ENCODE peak calls at places on chromosomes 3 and 15, in five cellular contexts. H is IMR-90, B is HCT116, N is K562, L is H1. E is an unnamed sample.

GRCh38 chr15:75631935-75632334 is 6.4 kb upstream of the SNUPN start:
- DNase-seq in N (no peak), B (no peak), H (no peak), L (no peak), E (no peak)

GRCh38 chr15:68379058-68379758 is 52.8 kb downstream of the ITGA11 start:
- DNase-seq in N (no peak), B (no peak), L (no peak), H (no peak), E (no peak)

GRCh38 chr15:51621155-51621554 is 1.4 kb downstream of the DMXL2 start:
- DNase-seq in L (no peak), H (no peak), B (no peak), N (no peak), E (no peak)

GRCh38 chr3:160544837-160545236 is 20.5 kb downstream of the KPNA4 start:
- DNase-seq in H (no peak), N (no peak), L (no peak), B (no peak), E (no peak)

GRCh38 chr3:148202386-148202785 is 495.3 kb upstream of the AGTR1 start:
- DNase-seq in L (no peak), B (no peak), N (no peak), H (no peak), E (no peak)

GRCh38 chr15:91496754-91497691 is 356.5 kb upstream of the SLCO3A1 start:
- DNase-seq in B (no peak), L (no peak), N (no peak), H (no peak), E (no peak)

GRCh38 chr3:111851511-111851954 is 7.5 kb upstream of the PHLDB2 start:
- DNase-seq in B (peak), L (no peak), N (no peak), H (peak), E (peak)

GRCh38 chr3:140924097-140924873 is 17.4 kb upstream of the SLC25A36 start:
- DNase-seq in L (no peak), B (no peak), H (no peak), N (no peak), E (no peak)

GRCh38 chr15:57158997-57159668 is 217.2 kb upstream of the CGNL1 start:
- DNase-seq in H (no peak), B (no peak), N (no peak), L (no peak), E (peak)

GRCh38 chr3:169759256-169759655 is 5.6 kb downstream of the TERC start:
- DNase-seq in H (peak), L (no peak), N (no peak), B (no peak), E (peak)

GRCh38 chr3:46987485-46988401 is 8.3 kb downstream of the NBEAL2 start:
- DNase-seq in H (no peak), B (no peak), L (no peak), N (peak), E (peak)

GRCh38 chr15:48811325-48811938 is 563 bp upstream of the CEP152 start:
- DNase-seq in H (no peak), N (peak), B (no peak), L (no peak), E (no peak)

GRCh38 chr3:133563186-133563591 is 10.3 kb upstream of the CDV3 start:
- DNase-seq in H (peak), L (no peak), B (no peak), N (no peak), E (no peak)

GRCh38 chr3:99808163-99808794 is 9.4 kb upstream of the CMSS1 start:
- DNase-seq in N (peak), B (peak), L (no peak), H (peak), E (peak)

GRCh38 chr3:172258616-172259015 is 189.6 kb downstream of the GHSR start:
- DNase-seq in B (no peak), H (peak), L (no peak), N (no peak), E (no peak)

GRCh38 chr3:20352547-20353164 is 166.7 kb upstream of the SGO1 start:
- DNase-seq in H (no peak), B (no peak), L (no peak), N (no peak), E (peak)

GRCh38 chr3:70849911-70850699 is 537.7 kb upstream of the MDFIC2 start:
- DNase-seq in H (peak), B (peak), N (no peak), L (no peak), E (peak)

GRCh38 chr15:41794081-41794480 is 19.8 kb downstream of the MAPKBP1 start:
- DNase-seq in H (peak), L (no peak), N (no peak), B (no peak), E (no peak)

GRCh38 chr3:104452697-104453096 is 914.0 kb upstream of the ALCAM start:
- DNase-seq in L (no peak), B (no peak), N (no peak), H (no peak), E (no peak)

GRCh38 chr15:68601206-68602197 is 22.7 kb downstream of the CORO2B start:
- DNase-seq in L (no peak), B (no peak), H (no peak), N (no peak), E (peak)

GRCh38 chr15:52527898-52528464 is 699 bp downstream of the MYO5A start:
- DNase-seq in N (no peak), H (peak), L (no peak), B (no peak), E (peak)

GRCh38 chr3:136437006-136437405 is 186.9 kb downstream of the PCCB start:
- DNase-seq in H (no peak), N (peak), B (no peak), L (no peak), E (peak)

GRCh38 chr15:90638963-90639362 is 78.2 kb upstream of the BLM start:
- DNase-seq in N (no peak), L (no peak), H (no peak), B (no peak), E (no peak)

GRCh38 chr3:62186967-62187366 is 186.4 kb downstream of the FEZF2 start:
- DNase-seq in H (peak), L (no peak), N (peak), B (peak), E (peak)

GRCh38 chr15:57440167-57440566 is 63.9 kb downstream of the CGNL1 start:
- DNase-seq in H (no peak), B (no peak), N (no peak), L (no peak), E (no peak)

GRCh38 chr3:9681723-9682081 is 21.9 kb upstream of the CPNE9 start:
- DNase-seq in L (no peak), B (no peak), H (no peak), N (no peak), E (no peak)

GRCh38 chr3:114480442-114480841 is 186.6 kb downstream of the TIGIT start:
- DNase-seq in N (no peak), L (no peak), B (no peak), H (peak), E (no peak)

GRCh38 chr3:71401695-71402231 is 181.8 kb downstream of the FOXP1 start:
- DNase-seq in L (no peak), N (no peak), B (no peak), H (no peak), E (no peak)

GRCh38 chr3:190424478-190425439 is 24.9 kb downstream of the TMEM207 start:
- DNase-seq in H (peak), B (peak), L (peak), N (peak), E (peak)

GRCh38 chr3:49880581-49881328 is 11.0 kb upstream of the CAMKV start:
- DNase-seq in B (no peak), H (no peak), L (no peak), N (peak), E (no peak)

GRCh38 chr3:130507746-130508145 is 9.2 kb upstream of the COL6A6 start:
- DNase-seq in B (no peak), N (no peak), L (no peak), H (no peak), E (no peak)

GRCh38 chr3:177180506-177180905 is 16.8 kb downstream of the TBL1XR1 start:
- DNase-seq in L (no peak), H (no peak), B (no peak), N (no peak), E (no peak)

GRCh38 chr3:151537751-151538150 is 76.9 kb upstream of the IGSF10 start:
- DNase-seq in B (no peak), L (no peak), H (peak), N (no peak), E (no peak)

GRCh38 chr15:98649996-98650870 is 1.9 kb downstream of the IGF1R start:
- DNase-seq in N (no peak), L (no peak), B (no peak), H (peak), E (peak)
- H3K9ac ChIP-seq in N (no peak), L (peak), B (no peak), H (peak), E (peak)

GRCh38 chr15:58748787-58749531 is 548 bp downstream of the ADAM10 start:
- DNase-seq in H (no peak), B (no peak), L (no peak), N (peak), E (peak)

GRCh38 chr15:58746174-58746573 is 3.3 kb downstream of the ADAM10 start:
- DNase-seq in N (no peak), B (no peak), L (no peak), H (no peak), E (no peak)

GRCh38 chr15:58748040-58748786 is 1.3 kb downstream of the ADAM10 start:
- DNase-seq in L (no peak), B (no peak), H (no peak), N (no peak), E (peak)

GRCh38 chr15:58752716-58753115 is 3.2 kb upstream of the ADAM10 start:
- DNase-seq in H (no peak), B (no peak), L (no peak), N (no peak), E (no peak)

DNA sequence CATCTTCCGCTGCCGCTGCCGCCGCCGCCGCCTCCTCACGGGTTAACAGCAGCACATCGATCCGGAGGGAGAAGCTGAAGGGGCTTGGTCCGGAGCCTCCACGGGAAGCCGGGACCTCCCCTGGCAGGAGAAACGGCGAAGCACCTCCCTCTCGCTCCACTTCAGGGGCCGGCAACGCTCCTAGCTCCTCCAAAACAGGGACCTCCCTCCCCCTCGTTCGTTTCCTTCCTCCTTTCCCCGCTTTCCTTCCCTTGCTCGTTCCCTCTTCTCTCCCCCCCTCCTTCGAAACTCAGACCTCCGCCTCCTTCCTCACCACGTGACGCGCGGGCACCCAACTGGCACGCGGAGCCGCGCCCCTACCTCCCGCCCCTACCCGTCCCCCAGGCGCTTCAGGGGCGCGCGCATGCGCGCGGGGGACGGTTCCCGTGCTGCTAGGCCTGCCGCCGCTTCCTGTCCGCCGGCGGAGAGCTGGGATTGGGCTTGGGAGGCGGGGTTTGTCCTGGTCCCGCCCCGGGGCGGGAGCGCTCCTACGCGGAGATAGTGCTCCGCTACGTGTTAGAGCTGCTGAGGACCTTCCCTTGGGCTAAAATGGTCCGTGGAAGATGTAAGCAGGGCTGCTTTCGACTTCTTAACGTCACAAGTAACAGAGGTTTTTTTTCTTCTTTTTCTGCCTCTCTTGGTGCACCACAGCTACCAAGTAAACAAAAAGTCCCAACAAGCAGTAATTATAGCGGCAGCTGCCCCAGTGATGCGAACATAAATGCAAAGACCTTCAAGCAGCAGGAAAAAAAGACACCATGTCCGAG is at the start of gene ADAM10:
- DNase-seq in L (peak), H (peak), B (peak), N (peak), E (peak)
- TF ChIP-seq POLR2A in L (peak), H (peak), B (peak), N (peak), E (peak)

GRCh38 chr15:66502491-66502890 is 2.2 kb downstream of the RPL4 start:
- DNase-seq in L (no peak), H (no peak), N (no peak), B (no peak), E (no peak)
- H3K9ac ChIP-seq in L (peak), H (no peak), N (peak), B (peak), E (peak)

GRCh38 chr3:16471897-16472296 is 41.6 kb downstream of the RFTN1 start:
- DNase-seq in L (no peak), N (no peak), B (no peak), H (no peak), E (no peak)

GRCh38 chr3:16474304-16474703 is 39.2 kb downstream of the RFTN1 start:
- DNase-seq in N (no peak), L (no peak), H (peak), B (no peak), E (peak)

GRCh38 chr3:16470590-16470989 is 42.9 kb downstream of the RFTN1 start:
- DNase-seq in H (no peak), L (no peak), B (no peak), N (no peak), E (no peak)

GRCh38 chr3:16474920-16475319 is 38.6 kb downstream of the RFTN1 start:
- DNase-seq in H (peak), B (no peak), N (no peak), L (no peak), E (no peak)

GRCh38 chr3:16472593-16472992 is 40.9 kb downstream of the RFTN1 start:
- DNase-seq in N (no peak), B (no peak), H (no peak), L (no peak), E (no peak)
- TF ChIP-seq POLR2A in N (no peak), B (no peak), H (no peak), L (no peak), E (no peak)

GRCh38 chr3:124636863-124637296 is 93.4 kb upstream of the UMPS start:
- DNase-seq in B (no peak), H (no peak), N (no peak), L (no peak), E (no peak)
- H3K9ac ChIP-seq in B (no peak), H (no peak), N (no peak), L (no peak), E (no peak)

GRCh38 chr15:44971036-44971435 is 14.5 kb downstream of the TERB2 start:
- DNase-seq in L (no peak), N (no peak), B (no peak), H (no peak), E (no peak)
- TF ChIP-seq POLR2A in L (no peak), N (no peak), B (no peak), H (no peak), E (no peak)

DNA sequence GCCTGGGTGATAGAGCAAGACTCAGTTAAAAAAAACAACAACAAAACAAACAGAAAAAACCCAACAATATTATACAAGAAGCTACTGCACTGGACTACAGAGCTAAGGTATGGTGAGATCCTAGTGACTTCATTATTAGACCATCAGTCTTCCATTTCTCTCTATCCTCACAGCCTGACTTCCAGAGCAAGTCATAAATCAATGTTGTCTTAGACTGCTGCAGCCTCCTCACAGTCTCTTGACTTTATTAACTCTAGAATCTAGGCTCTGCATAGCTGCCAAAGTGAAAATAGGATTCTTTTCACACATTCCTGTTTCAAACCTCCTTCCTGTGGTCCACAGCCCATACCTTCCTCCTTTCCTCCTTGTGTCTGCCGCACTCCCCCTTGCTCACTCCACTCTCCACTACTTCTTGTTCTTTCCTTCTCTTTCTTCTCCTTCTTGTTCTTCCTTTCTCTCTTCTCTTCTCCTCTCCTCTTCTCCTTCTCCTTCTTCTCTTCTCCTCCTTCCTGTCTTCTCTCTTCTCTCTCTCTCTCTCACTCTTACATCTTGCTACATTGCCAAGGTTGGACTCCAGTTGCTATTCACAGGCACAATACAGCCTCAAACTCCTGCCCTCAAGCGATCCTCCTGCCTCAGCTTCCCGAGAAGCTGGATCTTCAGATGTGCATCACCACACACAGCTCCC is 49.4 kb downstream of the CCR4 start:
- DNase-seq in B (no peak), N (no peak), H (no peak), L (no peak), E (no peak)
- H3K9ac ChIP-seq in B (no peak), N (no peak), H (no peak), L (no peak), E (no peak)

E was measured in endothelial cell of umbilical vein.